ENCODE peak calls at places on chromosomes 11 and 22, in four cellular contexts. I, F, D and Z are unnamed samples.

GRCh38 chr22:50705219-50705691 is 32.6 kb downstream of the SHANK3 start:
- DNase-seq in I (peak), D (no peak), F (peak), Z (no peak)

GRCh38 chr11:92302766-92303165 is 78.1 kb downstream of the FAT3 start:
- DNase-seq in D (no peak), F (no peak), I (no peak), Z (no peak)

GRCh38 chr11:87722756-87723599 is 452.3 kb downstream of the RAB38 start:
- DNase-seq in F (peak), I (no peak), D (peak), Z (no peak)

GRCh38 chr11:117883063-117883462 is 6.6 kb upstream of the FXYD6 start:
- DNase-seq in D (no peak), I (no peak), F (no peak), Z (no peak)

GRCh38 chr11:20116825-20117224 is 43.5 kb downstream of the DBX1 start:
- DNase-seq in D (no peak), F (no peak), I (no peak), Z (no peak)

GRCh38 chr11:117189191-117189940 is 9.8 kb upstream of the TAGLN start:
- DNase-seq in F (peak), D (peak), I (peak), Z (no peak)

GRCh38 chr11:76665172-76665571 is 5.4 kb downstream of the LRRC32 start:
- DNase-seq in F (no peak), I (peak), D (no peak), Z (no peak)

GRCh38 chr11:19890308-19890707 is 177.7 kb downstream of the NAV2 start:
- DNase-seq in D (no peak), F (no peak), I (no peak), Z (no peak)

GRCh38 chr11:117076941-117077659 is 21.1 kb downstream of the SIK3 start:
- DNase-seq in F (no peak), D (no peak), I (no peak), Z (no peak)

GRCh38 chr22:23199159-23199558 is 18.9 kb downstream of the BCR start:
- DNase-seq in I (no peak), D (no peak), F (no peak), Z (no peak)

GRCh38 chr11:83158965-83159900 is 2.3 kb downstream of the PCF11 start:
- DNase-seq in D (no peak), F (no peak), I (no peak), Z (no peak)

DNA sequence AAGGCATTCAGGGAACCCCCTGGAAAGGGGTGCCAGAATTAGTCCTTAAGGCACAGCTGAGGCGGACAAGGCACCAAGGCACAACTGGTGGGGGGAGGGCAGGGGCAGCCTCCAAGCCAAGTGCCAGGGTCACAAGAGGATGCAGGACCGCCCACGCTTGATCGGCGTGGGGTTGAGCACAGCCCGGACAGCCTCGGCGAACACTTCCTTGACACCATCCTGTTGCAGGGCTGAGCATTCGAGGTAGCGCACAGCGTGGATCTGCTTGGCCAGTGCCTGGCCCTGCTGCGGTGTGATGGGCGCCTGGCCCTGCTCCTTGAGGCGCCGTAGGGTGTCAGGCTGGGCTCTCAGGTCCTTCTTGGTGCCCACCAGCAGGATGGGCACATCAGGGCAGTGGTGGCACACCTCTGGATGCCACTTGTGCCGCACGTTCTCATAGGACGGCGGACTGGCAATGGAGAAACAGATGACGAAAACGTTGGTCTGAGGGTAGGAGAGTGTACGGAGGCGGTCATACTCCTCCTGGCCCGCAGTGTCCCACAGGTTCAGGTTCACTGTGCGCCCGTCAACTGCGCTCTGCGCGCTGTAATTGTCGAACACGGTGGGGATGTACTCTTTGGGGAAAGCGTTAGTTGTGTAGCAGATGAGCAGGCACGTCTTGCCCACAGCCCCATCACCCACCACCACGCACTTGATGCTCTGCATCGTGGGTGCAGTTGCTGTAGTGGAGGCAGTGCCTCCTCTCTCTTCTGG is 13.1 kb downstream of the RHOG start:
- DNase-seq in F (no peak), D (no peak), I (no peak), Z (no peak)
- TF ChIP-seq POLR2A in F (no peak), D (no peak), I (no peak), Z (no peak)

GRCh38 chr22:30197389-30197788 is 49.2 kb downstream of the LIF start:
- DNase-seq in F (no peak), D (no peak), I (no peak), Z (no peak)
- TF ChIP-seq POLR2A in F (no peak), D (no peak), I (no peak), Z (no peak)

DNA sequence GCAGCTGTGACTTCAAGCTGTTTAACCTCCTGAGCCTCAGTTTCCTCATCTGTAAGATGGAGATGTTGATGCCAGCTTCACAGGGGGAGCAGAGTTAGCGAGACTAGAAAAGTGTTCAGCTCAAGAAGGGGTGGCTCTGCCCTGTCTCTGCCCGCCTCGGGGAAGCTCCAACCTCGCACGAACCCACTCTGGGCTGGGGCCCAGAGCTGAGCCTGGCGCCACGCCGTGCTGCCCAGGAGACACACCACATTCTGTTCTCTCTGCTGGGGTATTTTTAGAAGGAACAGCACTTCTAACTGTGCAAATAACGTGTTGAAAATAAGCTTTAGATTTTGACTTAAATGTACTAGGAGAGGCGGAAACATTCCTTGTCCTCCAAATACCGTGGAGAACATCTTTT is 74.1 kb downstream of the PHF21B start:
- DNase-seq in D (no peak), I (no peak), F (no peak), Z (no peak)
- TF ChIP-seq POLR2A in D (no peak), I (no peak), F (no peak), Z (no peak)

GRCh38 chr11:2698386-2699184 is 1.2 kb downstream of the KCNQ1OT1 start:
- DNase-seq in D (no peak), F (peak), I (no peak), Z (peak)

GRCh38 chr11:2699185-2699530 is 636 bp downstream of the KCNQ1OT1 start:
- DNase-seq in I (no peak), D (no peak), F (peak), Z (no peak)

GRCh38 chr11:2700415-2701211 is 819 bp upstream of the KCNQ1OT1 start:
- DNase-seq in D (peak), F (peak), I (peak), Z (peak)

GRCh38 chr11:2701230-2701629 is 1.4 kb upstream of the KCNQ1OT1 start:
- DNase-seq in F (no peak), D (no peak), I (no peak), Z (no peak)

GRCh38 chr11:2699531-2700414 is at the start of gene KCNQ1OT1:
- DNase-seq in I (peak), D (peak), F (peak), Z (peak)
- TF ChIP-seq POLR2A in I (peak), D (peak), F (peak), Z (peak)

DNA sequence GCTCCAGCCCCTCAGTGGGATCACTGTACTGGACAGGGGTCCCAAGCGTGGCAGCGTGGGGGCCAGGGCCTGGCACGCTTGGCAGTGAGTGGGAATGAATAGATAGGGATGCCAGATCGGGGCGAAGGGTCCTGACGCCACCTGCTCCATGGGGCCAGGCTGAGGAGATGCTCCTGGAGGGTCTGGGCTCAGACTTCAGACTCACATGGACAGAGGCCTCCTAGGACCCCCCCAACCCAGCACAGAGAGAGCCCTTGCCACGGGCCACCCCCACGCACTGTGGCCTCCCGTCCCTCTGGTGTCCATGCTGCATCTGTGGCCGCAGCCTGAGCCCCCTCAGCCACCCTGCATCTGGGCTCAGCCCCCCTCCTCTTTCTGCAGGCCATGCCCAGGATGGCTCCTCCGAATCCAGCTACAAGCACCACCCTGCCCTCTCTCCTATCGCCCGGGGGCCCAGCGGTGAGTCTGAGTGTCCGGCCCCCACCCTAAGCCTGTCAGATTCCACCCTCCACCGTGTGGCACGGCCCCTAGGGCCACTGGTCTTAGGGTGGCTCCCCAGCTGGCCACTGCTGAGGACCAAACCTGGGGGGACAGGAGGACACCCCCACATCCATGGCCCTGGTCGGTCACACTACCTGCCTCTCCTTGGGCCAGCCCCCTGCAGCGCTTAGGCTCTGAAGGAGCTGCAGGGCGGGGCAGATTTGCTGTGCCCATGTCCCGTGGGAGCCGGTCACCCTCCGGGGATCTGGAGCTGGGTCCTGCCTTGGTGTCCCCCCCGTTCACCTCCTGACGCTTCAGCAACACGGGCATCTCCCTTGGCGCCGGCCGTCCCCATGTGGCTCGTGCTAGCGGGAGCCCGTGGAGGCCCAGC is 2.7 kb downstream of the MUC5AC start:
- DNase-seq in I (no peak), D (peak), F (no peak), Z (no peak)
- TF ChIP-seq POLR2A in I (no peak), D (no peak), F (no peak), Z (no peak)